ENCODE peak calls at places on chromosomes 1 and 21, in five cellular contexts. W is BJ; E is retina; K is activated CD4-positive, alpha-beta T cell treated with anti-CD3 and anti-CD28 coated beads for 1 hour; D is cardiac fibroblast. Z is an unnamed sample.

GRCh38 chr1:229759037-229759435 is 133.0 kb downstream of the URB2 start:
- DNase-seq in W (peak; percentile 19), E (no peak), K (no peak), D (peak; percentile 28), Z (no peak)

GRCh38 chr1:22500476-22500875 is 48.8 kb downstream of the ZBTB40 start:
- DNase-seq in W (peak; percentile 7), E (no peak), K (no peak), D (peak; percentile 17), Z (peak; percentile 67)

GRCh38 chr21:15895142-15896106 is 165.6 kb downstream of the USP25 start:
- DNase-seq in W (no peak), E (no peak), K (no peak), D (no peak), Z (no peak)

GRCh38 chr1:9194024-9194423 is 40.5 kb upstream of the H6PD start:
- DNase-seq in W (no peak), E (no peak), K (no peak), D (no peak), Z (no peak)

GRCh38 chr1:39917825-39918224 is 16.1 kb upstream of the MYCL start:
- DNase-seq in W (no peak), E (no peak), K (no peak), D (no peak), Z (peak; percentile 22)

GRCh38 chr1:150535511-150536281 is 13.5 kb upstream of the ADAMTSL4 start:
- DNase-seq in W (peak; percentile 26), E (no peak), K (no peak), D (no peak), Z (peak; percentile 61)

GRCh38 chr1:51535006-51535592 is 16.0 kb upstream of the EPS15 start:
- DNase-seq in W (peak; percentile 35), E (peak; percentile 53), K (peak; percentile 13), D (peak; percentile 87), Z (peak; percentile 78)

GRCh38 chr1:169989246-169989645 is 85.2 kb downstream of the KIFAP3 start:
- DNase-seq in W (no peak), E (no peak), K (no peak), D (peak; percentile 5), Z (no peak)

GRCh38 chr1:185846672-185847440 is 112.7 kb downstream of the HMCN1 start:
- DNase-seq in W (no peak), E (peak; percentile 13), K (no peak), D (peak; percentile 78), Z (peak; percentile 34)

GRCh38 chr1:230730979-230731378 is 16.2 kb upstream of the CAPN9 start:
- DNase-seq in W (no peak), E (no peak), K (no peak), D (no peak), Z (no peak)

GRCh38 chr1:2381741-2382620 is 9.4 kb downstream of the MORN1 start:
- DNase-seq in W (no peak), E (peak; percentile 86), K (peak; percentile 62), D (peak; percentile 79), Z (peak; percentile 82)

GRCh38 chr21:36188081-36188681 is 31.6 kb downstream of the DOP1B start:
- DNase-seq in W (no peak), E (no peak), K (no peak), D (no peak), Z (no peak)

GRCh38 chr1:2134232-2134603 is 60.4 kb downstream of the FAAP20 start:
- DNase-seq in W (no peak), E (peak; percentile 38), K (no peak), D (no peak), Z (no peak)

GRCh38 chr1:60716472-60716871 is 365.9 kb upstream of the NFIA start:
- DNase-seq in W (no peak), E (no peak), K (no peak), D (no peak), Z (no peak)

Z was measured in fibroblast of villous mesenchyme.